ENCODE peak calls at places on chromosomes 1 and 21, in six cellular contexts. H is HTR-8/SVneo; K is RPMI8226; I is COR-L47; V is ELF-1; J is activated T-cell treated with anti-CD3 and anti-CD28 coated beads, Interleukin-2, amount 50 U/mL, for 72 hours. E is an unnamed sample.

GRCh38 chr1:227317541-227318002 is 720 bp downstream of the CDC42BPA start:
- DNase-seq in H (peak; percentile 47), K (no peak), I (peak; percentile 58), V (peak; percentile 84), J (no peak), E (peak; percentile 16)

GRCh38 chr21:41366522-41367151 is 4.8 kb downstream of the MX2 start:
- DNase-seq in H (peak; percentile 69), K (no peak), I (no peak), V (peak; percentile 36), J (peak; percentile 14), E (no peak)

GRCh38 chr1:152436593-152437338 is 22.7 kb upstream of the CRNN start:
- DNase-seq in H (no peak), K (no peak), I (no peak), V (no peak), J (no peak), E (no peak)

GRCh38 chr1:46180082-46180616 is 3.9 kb upstream of the P3R3URF start:
- DNase-seq in H (no peak), K (peak; percentile 88), I (peak; percentile 35), V (peak; percentile 92), J (peak; percentile 37), E (peak; percentile 26)

GRCh38 chr1:23838401-23838866 is 13.2 kb upstream of the HMGCL start:
- DNase-seq in H (peak; percentile 37), K (peak; percentile 79), I (no peak), V (peak; percentile 50), J (peak; percentile 83), E (peak; percentile 80)

GRCh38 chr1:168706376-168706995 is 22.5 kb downstream of the DPT start:
- DNase-seq in H (no peak), K (no peak), I (no peak), V (no peak), J (no peak), E (no peak)

GRCh38 chr1:67575861-67576260 is 109.1 kb upstream of the GADD45A start:
- DNase-seq in H (peak; percentile 25), K (no peak), I (no peak), V (no peak), J (no peak), E (no peak)

GRCh38 chr1:27526569-27527222 is 36.7 kb upstream of the WASF2 start:
- DNase-seq in H (no peak), K (no peak), I (peak; percentile 62), V (no peak), J (no peak), E (peak; percentile 65)

GRCh38 chr1:70553192-70553956 is 142.3 kb downstream of the CTH start:
- DNase-seq in H (no peak), K (no peak), I (no peak), V (no peak), J (no peak), E (no peak)

GRCh38 chr1:42681771-42682483 is at the start of gene YBX1:
- DNase-seq in H (peak; percentile 98), K (peak; percentile 99), I (peak; percentile 98), V (peak; percentile 99), J (peak; percentile 96), E (peak; percentile 96)

GRCh38 chr1:214715126-214715525 is 112.1 kb downstream of the CENPF start:
- DNase-seq in H (no peak), K (no peak), I (no peak), V (no peak), J (no peak), E (no peak)

GRCh38 chr21:34974162-34974981 is 74.7 kb downstream of the RUNX1 start:
- DNase-seq in H (no peak), K (peak; percentile 88), I (no peak), V (no peak), J (peak; percentile 69), E (peak; percentile 55)

GRCh38 chr1:32791881-32792280 is 25.3 kb downstream of the YARS1 start:
- DNase-seq in H (no peak), K (no peak), I (no peak), V (no peak), J (no peak), E (no peak)

GRCh38 chr1:26723013-26723991 is 27.5 kb downstream of the ARID1A start:
- DNase-seq in H (peak; percentile 57), K (peak; percentile 88), I (peak; percentile 88), V (peak; percentile 97), J (peak; percentile 15), E (peak; percentile 54)

GRCh38 chr21:36203603-36203889 is 46.9 kb downstream of the DOP1B start:
- DNase-seq in H (peak; percentile 84), K (peak; percentile 80), I (no peak), V (no peak), J (peak; percentile 66), E (peak; percentile 53)

GRCh38 chr1:65045022-65045786 is 78.9 kb upstream of the JAK1 start:
- DNase-seq in H (no peak), K (no peak), I (no peak), V (no peak), J (no peak), E (no peak)

GRCh38 chr1:38005195-38006007 is at the start of gene FHL3:
- DNase-seq in H (peak; percentile 57), K (peak; percentile 47), I (peak; percentile 49), V (no peak), J (peak; percentile 72), E (peak; percentile 70)

GRCh38 chr1:47996406-47997226 is 569 bp downstream of the TRABD2B start:
- DNase-seq in H (no peak), K (no peak), I (no peak), V (peak; percentile 53), J (no peak), E (no peak)

GRCh38 chr21:31266241-31266640 is 77.8 kb downstream of the TIAM1 start:
- DNase-seq in H (no peak), K (no peak), I (no peak), V (no peak), J (no peak), E (no peak)

GRCh38 chr1:155893389-155894142 is 17.6 kb downstream of the RIT1 start:
- DNase-seq in H (peak; percentile 74), K (peak; percentile 36), I (no peak), V (no peak), J (no peak), E (no peak)

GRCh38 chr21:38861989-38862683 is 56.4 kb downstream of the ETS2 start:
- DNase-seq in H (no peak), K (peak; percentile 76), I (no peak), V (no peak), J (no peak), E (no peak)

GRCh38 chr1:30111431-30111830 is 612.0 kb downstream of the MATN1 start:
- DNase-seq in H (peak; percentile 38), K (peak; percentile 66), I (peak; percentile 61), V (peak; percentile 66), J (peak; percentile 22), E (peak; percentile 29)

GRCh38 chr1:187517508-187517907 is 688.8 kb downstream of the PLA2G4A start:
- DNase-seq in H (no peak), K (no peak), I (peak; percentile 22), V (no peak), J (no peak), E (no peak)

GRCh38 chr1:55420866-55421265 is 205.7 kb upstream of the USP24 start:
- DNase-seq in H (no peak), K (no peak), I (no peak), V (no peak), J (no peak), E (no peak)

GRCh38 chr1:24641646-24642151 is 1.4 kb upstream of the SRRM1 start:
- DNase-seq in H (no peak), K (peak; percentile 41), I (no peak), V (peak; percentile 37), J (peak; percentile 36), E (peak; percentile 63)

GRCh38 chr1:196660912-196661311 is 9.1 kb downstream of the CFH start:
- DNase-seq in H (peak; percentile 36), K (peak; percentile 25), I (peak; percentile 41), V (no peak), J (no peak), E (no peak)

GRCh38 chr21:28538987-28539622 is 453.6 kb downstream of the LTN1 start:
- DNase-seq in H (no peak), K (no peak), I (no peak), V (no peak), J (no peak), E (no peak)

GRCh38 chr1:14968251-14968812 is 185.2 kb upstream of the TMEM51 start:
- DNase-seq in H (peak; percentile 56), K (no peak), I (no peak), V (peak; percentile 91), J (no peak), E (no peak)

GRCh38 chr1:52345252-52345651 is 20.8 kb downstream of the CC2D1B start:
- DNase-seq in H (no peak), K (no peak), I (no peak), V (no peak), J (no peak), E (no peak)

GRCh38 chr1:97680894-97681293 is 239.9 kb downstream of the DPYD start:
- DNase-seq in H (no peak), K (no peak), I (no peak), V (no peak), J (no peak), E (no peak)

GRCh38 chr21:32174819-32175218 is 104.0 kb downstream of the MIS18A start:
- DNase-seq in H (no peak), K (no peak), I (no peak), V (no peak), J (no peak), E (no peak)

GRCh38 chr1:53416264-53416663 is 42.9 kb upstream of the DMRTB1 start:
- DNase-seq in H (no peak), K (no peak), I (no peak), V (no peak), J (no peak), E (no peak)

GRCh38 chr1:172948457-172948856 is 102.3 kb downstream of the TNFSF18 start:
- DNase-seq in H (no peak), K (no peak), I (no peak), V (no peak), J (peak; percentile 46), E (peak; percentile 36)

GRCh38 chr1:173406783-173407230 is 70.3 kb upstream of the PRDX6 start:
- DNase-seq in H (no peak), K (no peak), I (no peak), V (peak; percentile 32), J (no peak), E (no peak)

GRCh38 chr21:41956926-41957729 is 3.3 kb upstream of the C2CD2 start:
- DNase-seq in H (no peak), K (peak; percentile 63), I (no peak), V (no peak), J (peak; percentile 16), E (no peak)

GRCh38 chr1:94103608-94104007 is 17.3 kb downstream of the ABCA4 start:
- DNase-seq in H (no peak), K (no peak), I (no peak), V (no peak), J (no peak), E (no peak)

GRCh38 chr1:190649553-190649952 is 171.9 kb upstream of the BRINP3 start:
- DNase-seq in H (no peak), K (no peak), I (no peak), V (no peak), J (no peak), E (no peak)

GRCh38 chr1:203480084-203480483 is 4.5 kb downstream of the PRELP start:
- DNase-seq in H (no peak), K (no peak), I (no peak), V (no peak), J (no peak), E (no peak)

GRCh38 chr1:18557621-18558465 is 72.8 kb upstream of the PAX7 start:
- DNase-seq in H (no peak), K (peak; percentile 59), I (no peak), V (peak; percentile 92), J (peak; percentile 49), E (peak; percentile 10)

GRCh38 chr1:157429841-157430240 is 122.5 kb downstream of the FCRL5 start:
- DNase-seq in H (no peak), K (no peak), I (no peak), V (peak; percentile 37), J (no peak), E (no peak)